ENCODE peak calls at places on chromosome 4, in seven cellular contexts. M is CD8-positive, alpha-beta T cell; T is iris pigment epithelial cell; X is activated naive CD8-positive, alpha-beta T cell treated with anti-CD3 and anti-CD28 coated beads for 36 hours; W is NCI-H510A treated with DMSO at 0.1 percent for 48 hours; V is ecto neural progenitor cell; R is GDM1. G is an unnamed sample.

GRCh38 chr4:74537459-74537858 is 92.5 kb downstream of the AREG start:
- DNase-seq in V (no peak), X (no peak), T (peak), M (no peak), W (no peak), R (no peak), G (no peak)

GRCh38 chr4:28827866-28828265 is 1892.3 kb upstream of the PCDH7 start:
- DNase-seq in M (no peak), R (no peak), W (no peak), X (no peak), V (no peak), T (no peak), G (no peak)

GRCh38 chr4:97646997-97647396 is 496.3 kb downstream of the STPG2 start:
- DNase-seq in T (peak), X (no peak), W (no peak), V (no peak), M (no peak), R (no peak), G (no peak)

GRCh38 chr4:54661156-54661555 is 3.4 kb downstream of the KIT start:
- DNase-seq in T (peak), R (no peak), X (no peak), W (no peak), M (no peak), V (no peak), G (peak)

GRCh38 chr4:16820304-16820703 is 78.1 kb downstream of the LDB2 start:
- DNase-seq in R (no peak), X (no peak), T (no peak), M (no peak), W (no peak), V (no peak), G (no peak)

GRCh38 chr4:113781439-113782040 is 20.0 kb upstream of the CAMK2D start:
- DNase-seq in V (no peak), R (no peak), X (no peak), T (peak), W (peak), M (no peak), G (peak)

GRCh38 chr4:31645211-31645610 is 925.0 kb downstream of the PCDH7 start:
- DNase-seq in M (no peak), X (no peak), V (no peak), T (no peak), W (no peak), R (no peak), G (no peak)

GRCh38 chr4:105569014-105569850 is 16.8 kb downstream of the ARHGEF38 start:
- DNase-seq in R (no peak), W (no peak), V (no peak), T (no peak), X (no peak), M (no peak), G (no peak)

GRCh38 chr4:156968479-156968984 is 3.1 kb downstream of the PDGFC start:
- DNase-seq in V (peak), M (no peak), W (peak), R (peak), T (peak), X (no peak), G (peak)

GRCh38 chr4:11618666-11619282 is 190.1 kb upstream of the HS3ST1 start:
- DNase-seq in X (no peak), V (no peak), M (no peak), R (no peak), T (no peak), W (no peak), G (no peak)

GRCh38 chr4:148998719-148999118 is 556.5 kb upstream of the NR3C2 start:
- DNase-seq in X (no peak), T (peak), V (no peak), W (no peak), R (no peak), M (no peak), G (peak)

GRCh38 chr4:158936238-158936637 is 166.6 kb upstream of the RAPGEF2 start:
- DNase-seq in R (no peak), V (no peak), M (no peak), X (no peak), T (no peak), W (no peak), G (peak)

GRCh38 chr4:90760059-90760458 is 632.9 kb downstream of the CCSER1 start:
- DNase-seq in X (no peak), M (no peak), W (no peak), R (no peak), T (no peak), V (no peak), G (no peak)

GRCh38 chr4:60122820-60123219 is 1077.3 kb upstream of the ADGRL3 start:
- DNase-seq in W (no peak), V (no peak), T (no peak), M (no peak), R (no peak), X (no peak), G (no peak)